ENCODE peak calls at places on chromosomes 4 and X, in four cellular contexts. Q, L, J and Z are unnamed samples.

GRCh38 chr4:149031399-149031798 is 589.2 kb upstream of the NR3C2 start:
- DNase-seq in Q (peak; percentile 39), J (no peak), L (no peak), Z (no peak)

GRCh38 chr4:111113591-111113990 is 490.7 kb upstream of the PITX2 start:
- DNase-seq in L (no peak), Q (no peak), J (no peak), Z (no peak)

GRCh38 chr4:71189471-71189870 is 149.3 kb upstream of the SLC4A4 start:
- DNase-seq in Q (peak; percentile 52), J (no peak), L (no peak), Z (no peak)

GRCh38 chrX:68980906-68981616 is 152.2 kb downstream of the EFNB1 start:
- DNase-seq in L (no peak), Q (no peak), J (no peak), Z (no peak)

GRCh38 chr4:58688603-58689002 is 1578.4 kb upstream of the IGFBP7 start:
- DNase-seq in L (no peak), J (no peak), Q (no peak), Z (no peak)

GRCh38 chrX:47030339-47030738 is 47.9 kb upstream of the RGN start:
- DNase-seq in L (no peak), J (peak; percentile 46), Q (peak; percentile 78), Z (no peak)

GRCh38 chr4:46450556-46450955 is 60.6 kb upstream of the GABRA2 start:
- DNase-seq in L (no peak), Q (no peak), J (no peak), Z (no peak)

GRCh38 chr4:88779431-88779830 is 81.8 kb upstream of the NAP1L5 start:
- DNase-seq in L (no peak), Q (peak; percentile 64), J (no peak), Z (no peak)

GRCh38 chrX:97367149-97367548 is 483.4 kb downstream of the RPA4 start:
- DNase-seq in Q (peak; percentile 42), L (no peak), J (no peak), Z (no peak)

GRCh38 chr4:153087671-153088194 is 116.5 kb upstream of the TRIM2 start:
- DNase-seq in J (no peak), L (no peak), Q (no peak), Z (no peak)

GRCh38 chrX:9390693-9391368 is 74.0 kb upstream of the TBL1X start:
- DNase-seq in J (no peak), Q (no peak), L (no peak), Z (no peak)

GRCh38 chrX:97524997-97525396 is 641.3 kb downstream of the RPA4 start:
- DNase-seq in Q (no peak), J (no peak), L (no peak), Z (no peak)

GRCh38 chr4:11427201-11427996 is 1.3 kb downstream of the HS3ST1 start:
- DNase-seq in L (no peak), Q (no peak), J (no peak), Z (peak; percentile 28)

GRCh38 chr4:140153419-140153743 is 603 bp downstream of the MAML3 start:
- DNase-seq in Q (no peak), J (no peak), L (no peak), Z (no peak)

GRCh38 chr4:1974836-1975235 is 33.9 kb downstream of the NELFA start:
- DNase-seq in Q (no peak), L (no peak), J (no peak), Z (no peak)

GRCh38 chr4:70367813-70368212 is 7.3 kb downstream of the SMR3A start:
- DNase-seq in L (no peak), Q (no peak), J (no peak), Z (no peak)

GRCh38 chrX:45351478-45351877 is 150.8 kb upstream of the DIPK2B start:
- DNase-seq in J (no peak), L (no peak), Q (peak; percentile 68), Z (no peak)

DNA sequence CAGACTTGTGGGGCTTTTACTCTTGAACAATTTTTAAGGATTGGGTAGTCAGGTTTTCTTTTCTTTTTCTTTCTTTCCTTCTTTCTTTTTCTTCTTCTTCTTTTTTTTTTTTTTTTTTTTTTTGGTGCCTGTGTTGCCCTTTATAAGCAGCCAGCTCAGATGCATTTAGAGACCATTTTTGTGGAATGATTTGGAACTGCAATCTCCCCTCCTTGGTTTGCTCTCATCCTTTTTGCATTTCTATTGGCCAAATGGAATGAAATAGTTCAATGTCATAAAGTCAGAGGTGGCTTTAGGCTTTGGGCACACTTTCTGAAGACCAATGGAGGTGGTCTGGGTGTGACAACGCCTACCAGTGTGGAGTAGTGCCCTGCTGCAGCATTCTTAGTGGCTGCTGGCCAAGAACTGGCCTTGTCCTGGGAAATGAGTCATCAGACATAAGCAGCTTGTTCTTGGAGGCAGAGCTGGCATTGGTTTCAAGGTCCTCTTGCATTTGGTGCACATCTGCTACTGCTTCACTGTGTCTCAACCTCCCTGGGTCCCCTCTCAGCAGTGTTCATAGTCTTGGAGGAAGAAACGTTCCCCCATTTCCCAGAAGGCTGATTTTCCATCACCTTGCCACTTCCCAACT is 84.5 kb downstream of the CT47B1 start:
- DNase-seq in Q (peak; percentile 64), L (no peak), J (no peak), Z (no peak)
- TF ChIP-seq CTCF in Q (no peak), L (no peak), J (no peak), Z (no peak)

DNA sequence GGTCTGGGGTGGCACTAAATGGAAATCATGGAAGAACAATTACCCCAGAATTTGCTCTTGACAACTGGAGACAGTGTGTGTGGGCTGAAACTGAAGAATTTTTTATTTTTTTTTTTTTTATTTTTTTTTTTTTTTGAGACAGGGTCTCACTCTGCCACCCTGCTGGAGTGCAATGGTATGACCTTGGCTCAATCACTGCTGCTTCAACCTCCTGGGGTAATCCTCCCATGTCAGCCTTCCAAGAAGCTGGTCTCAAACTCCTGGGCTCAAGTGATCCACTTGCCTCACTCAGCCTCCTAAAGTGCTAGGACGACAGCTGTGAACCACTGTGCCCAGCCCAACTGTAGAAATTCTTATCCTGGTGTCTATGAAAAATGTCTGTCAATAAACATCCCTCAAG is 127.9 kb upstream of the MAP3K15 start:
- DNase-seq in J (no peak), L (no peak), Q (no peak), Z (no peak)
- TF ChIP-seq CTCF in J (no peak), L (no peak), Q (no peak), Z (no peak)

DNA sequence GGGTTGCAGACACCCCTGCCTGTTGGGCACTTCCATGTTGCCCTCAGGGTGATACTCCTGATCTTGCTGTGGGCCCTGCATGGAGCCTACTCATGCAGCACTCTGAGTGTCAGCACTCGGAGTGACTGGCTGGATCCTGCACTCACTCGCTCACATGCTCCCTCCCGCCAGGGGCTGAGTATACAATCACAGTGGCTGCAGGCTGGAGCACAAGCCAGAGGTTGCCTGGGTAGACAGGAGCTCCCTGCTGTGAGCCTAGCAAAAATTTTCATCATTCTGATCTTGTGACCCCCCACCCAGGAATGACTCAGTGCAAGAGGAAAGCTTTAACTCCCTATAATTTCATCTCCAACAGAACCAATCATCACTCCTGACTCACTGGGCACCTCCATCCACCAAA is 1180.7 kb upstream of the PABPC4L start:
- DNase-seq in L (no peak), J (no peak), Q (peak; percentile 85), Z (peak; percentile 27)
- TF ChIP-seq CTCF in L (no peak), J (no peak), Q (no peak), Z (no peak)

GRCh38 chrX:134484039-134484438 is 24.1 kb downstream of the HPRT1 start:
- DNase-seq in J (peak; percentile 7), L (no peak), Q (peak; percentile 75), Z (no peak)
- TF ChIP-seq CTCF in J (peak; percentile 65), L (peak; percentile 27), Q (peak; percentile 48), Z (peak; percentile 79)

DNA sequence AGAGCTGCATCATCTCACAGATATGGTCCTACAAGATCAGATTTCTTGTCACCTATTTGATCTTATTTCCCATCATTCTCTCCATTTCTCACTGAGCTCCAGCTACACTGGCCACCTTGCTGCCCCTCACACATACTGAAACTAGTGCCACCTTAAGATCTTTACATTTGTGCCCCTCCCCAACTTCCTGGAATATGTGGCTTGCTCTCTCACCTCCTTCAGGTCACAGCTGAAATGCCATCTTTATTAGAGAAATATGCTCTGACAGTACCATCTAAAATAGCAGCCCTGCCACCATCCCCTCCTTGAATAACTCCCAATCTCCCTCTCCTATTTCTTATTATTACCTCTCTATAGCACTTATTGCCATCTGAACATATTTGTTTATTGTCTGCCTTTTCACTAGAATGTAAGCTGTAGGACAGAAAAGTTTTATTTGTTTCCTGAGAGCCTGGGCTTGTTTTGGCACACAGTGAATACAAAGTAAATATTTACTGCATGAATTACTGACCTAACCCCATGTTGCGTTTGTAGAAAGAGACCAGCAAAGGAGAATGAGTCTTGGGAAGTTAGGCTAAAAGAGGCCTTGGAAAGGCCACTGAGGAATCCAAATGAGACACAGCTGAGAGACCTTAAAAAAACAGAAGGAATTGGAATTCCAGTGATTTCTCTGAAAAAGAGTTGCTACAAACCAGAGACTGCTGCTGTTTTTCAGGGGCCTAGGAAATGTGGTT is 22.7 kb downstream of the DYNLT3 start:
- DNase-seq in L (no peak), J (no peak), Q (no peak), Z (no peak)
- TF ChIP-seq CTCF in L (no peak), J (no peak), Q (no peak), Z (no peak)

GRCh38 chrX:41923257-41923924 is at the start of gene CASK:
- DNase-seq in L (peak; percentile 92), Q (peak; percentile 92), J (peak; percentile 52), Z (peak; percentile 94)
- TF ChIP-seq CTCF in L (no peak), Q (no peak), J (peak; percentile 1), Z (no peak)